ENCODE peak calls at places on chromosome X, in nine cellular contexts. R, H, A, L, U, V, N, Q and M are unnamed samples.

GRCh38 chrX:49270249-49270921 is 792 bp downstream of the PPP1R3F start:
- DNase-seq in Q (no peak), R (no peak), V (no peak), L (no peak), H (no peak), A (no peak), U (no peak), N (no peak), M (no peak)

GRCh38 chrX:9510366-9510765 is 45.5 kb downstream of the TBL1X start:
- DNase-seq in H (no peak), Q (no peak), N (no peak), U (no peak), A (no peak), R (no peak), L (no peak), V (no peak), M (no peak)

GRCh38 chrX:115560978-115561604 is at the start of gene PLS3:
- DNase-seq in Q (peak; percentile 94), A (peak; percentile 60), R (peak; percentile 87), U (peak; percentile 83), V (peak; percentile 78), L (peak; percentile 82), N (peak; percentile 59), H (peak; percentile 83), M (no peak)

GRCh38 chrX:46140272-46140671 is 404.9 kb downstream of the ZNF674 start:
- DNase-seq in A (no peak), V (no peak), U (no peak), N (no peak), R (no peak), Q (no peak), L (no peak), H (no peak), M (no peak)

GRCh38 chrX:134570899-134571298 is 87.4 kb downstream of the PLAC1 start:
- DNase-seq in Q (no peak), A (no peak), V (no peak), L (no peak), R (no peak), H (no peak), U (no peak), N (no peak), M (no peak)

GRCh38 chrX:63812826-63813225 is 27.8 kb upstream of the ARHGEF9 start:
- DNase-seq in U (no peak), H (no peak), N (no peak), Q (no peak), L (no peak), V (no peak), A (no peak), R (no peak), M (no peak)

GRCh38 chrX:13808865-13809264 is 8.0 kb downstream of the GPM6B start:
- DNase-seq in V (no peak), L (no peak), Q (no peak), H (no peak), R (no peak), U (no peak), A (no peak), N (no peak), M (no peak)

GRCh38 chrX:73977542-73978169 is 326.3 kb upstream of the ZCCHC13 start:
- DNase-seq in Q (no peak), U (no peak), R (peak; percentile 62), L (no peak), A (no peak), V (no peak), H (no peak), N (no peak), M (no peak)

GRCh38 chrX:153319295-153319694 is 2.3 kb downstream of the PNMA6F start:
- DNase-seq in R (no peak), A (no peak), H (no peak), V (no peak), N (no peak), U (no peak), L (no peak), Q (no peak), M (no peak)

GRCh38 chrX:19225906-19226305 is 103.6 kb upstream of the ADGRG2 start:
- DNase-seq in U (no peak), H (no peak), A (no peak), N (no peak), L (no peak), R (peak; percentile 88), V (no peak), Q (peak; percentile 23), M (no peak)

DNA sequence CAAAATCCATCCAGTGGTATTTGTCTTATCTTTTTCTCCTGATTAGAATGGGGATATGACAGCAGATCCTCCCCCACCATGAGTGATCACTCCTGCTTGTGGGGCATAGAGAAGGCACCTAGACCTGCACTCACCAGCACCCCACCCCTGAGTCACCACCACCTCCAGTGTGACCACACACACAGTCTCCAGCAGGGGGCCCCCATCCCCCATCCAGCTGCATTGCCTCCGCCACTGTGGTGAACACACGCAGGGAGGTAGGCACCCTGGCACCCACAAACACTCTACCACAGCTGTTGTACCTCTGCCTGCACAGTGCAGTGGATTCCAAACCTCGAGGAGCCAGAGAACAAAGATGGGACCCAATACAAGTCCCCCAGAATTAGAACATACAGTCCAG is 9.0 kb upstream of the MAGEA8 start:
- DNase-seq in V (no peak), N (peak; percentile 62), L (no peak), Q (peak; percentile 10), U (no peak), R (peak; percentile 27), H (no peak), A (no peak), M (peak; percentile 16)
- TF ChIP-seq CTCF in V (no peak), N (no peak), L (no peak), Q (peak; percentile 34), U (no peak), R (peak; percentile 49), H (peak; percentile 21), A (no peak), M (no peak)

DNA sequence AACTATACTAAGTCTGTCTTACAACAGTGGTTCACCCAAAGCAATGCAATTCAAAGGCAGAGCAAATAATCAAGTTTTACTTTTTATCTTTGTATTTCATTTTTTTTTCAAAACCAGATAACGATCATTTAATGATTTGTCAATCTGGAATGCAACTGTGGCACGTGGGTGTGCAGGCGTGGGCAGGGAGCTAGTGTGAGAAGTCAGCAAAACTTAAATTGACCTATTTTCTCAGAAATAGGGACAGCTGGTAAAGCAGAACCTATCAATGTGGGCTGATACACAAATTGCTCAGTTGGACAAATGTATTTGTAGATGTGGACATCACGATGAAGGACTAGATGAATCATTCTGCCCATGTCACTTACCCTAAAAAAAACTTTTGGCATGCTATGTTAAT is 105.6 kb downstream of the CBLL2 start:
- DNase-seq in H (no peak), R (no peak), N (no peak), V (no peak), U (no peak), Q (no peak), A (no peak), L (no peak), M (no peak)
- H3K27ac ChIP-seq in H (no peak overlapping the region), R (no peak overlapping the region), N (no peak overlapping the region), V (no peak overlapping the region), U (no peak overlapping the region), Q (no peak overlapping the region), A (no peak overlapping the region), L (no peak overlapping the region), M (no peak overlapping the region)

GRCh38 chrX:65451663-65452062 is 82.9 kb downstream of the LAS1L start:
- DNase-seq in U (no peak), A (no peak), H (no peak), V (no peak), R (peak; percentile 13), N (no peak), L (no peak), Q (peak; percentile 26), M (no peak)
- TF ChIP-seq CTCF in U (no peak), A (no peak), H (peak; percentile 31), V (peak; percentile 17), R (peak; percentile 49), N (no peak), L (no peak), Q (peak; percentile 25), M (no peak)

GRCh38 chrX:12471061-12471460 is 320.2 kb upstream of the PRPS2 start:
- DNase-seq in H (no peak), N (no peak), R (no peak), L (no peak), U (no peak), V (no peak), Q (no peak), A (no peak), M (no peak)
- H3K27ac ChIP-seq in H (no peak overlapping the region), N (no peak overlapping the region), R (no peak overlapping the region), L (no peak overlapping the region), U (no peak overlapping the region), V (no peak overlapping the region), Q (no peak overlapping the region), A (no peak overlapping the region), M (no peak overlapping the region)

DNA sequence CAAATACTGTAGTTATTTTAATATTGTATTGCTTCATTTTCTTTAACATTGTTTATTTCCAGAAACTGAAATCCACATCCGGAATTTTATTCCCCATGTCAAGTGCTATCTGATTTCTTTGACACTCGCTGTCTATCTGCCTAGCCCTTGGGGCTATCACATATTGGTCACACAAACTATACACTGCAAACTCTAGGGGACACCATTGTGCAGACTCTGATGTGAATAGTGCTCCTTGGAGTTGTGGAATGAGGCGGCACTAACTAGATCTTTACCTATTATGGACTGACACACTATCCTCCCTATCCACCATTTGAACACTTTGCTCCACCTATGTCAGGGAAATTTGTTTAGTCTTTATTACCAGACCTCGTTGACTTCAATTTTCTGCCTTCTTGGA is 534.5 kb downstream of the GLUD2 start:
- DNase-seq in A (no peak), Q (peak; percentile 5), V (no peak), N (no peak), L (no peak), U (no peak), H (no peak), R (peak; percentile 1), M (no peak)
- TF ChIP-seq CTCF in A (no peak), Q (no peak), V (no peak), N (no peak), L (no peak), U (no peak), H (no peak), R (peak; percentile 27), M (no peak)

GRCh38 chrX:102708900-102709299 is 3.3 kb upstream of the GPRASP2 start:
- DNase-seq in N (no peak), A (no peak), U (no peak), H (no peak), Q (no peak), V (no peak), L (no peak), R (no peak), M (no peak)

GRCh38 chrX:102714994-102715393 is 2.7 kb downstream of the GPRASP2 start:
- DNase-seq in R (peak; percentile 28), H (no peak), U (no peak), Q (no peak), L (no peak), V (peak; percentile 28), A (no peak), N (no peak), M (no peak)

GRCh38 chrX:102711872-102712215 is 404 bp upstream of the GPRASP2 start:
- DNase-seq in Q (peak; percentile 3), A (no peak), R (no peak), V (no peak), U (no peak), L (no peak), H (no peak), N (no peak), M (no peak)

GRCh38 chrX:102712967-102713677 is 874 bp downstream of the GPRASP2 start:
- DNase-seq in Q (peak; percentile 35), U (peak; percentile 78), R (peak; percentile 59), A (no peak), L (peak; percentile 52), N (peak; percentile 53), H (peak; percentile 44), V (peak; percentile 54), M (no peak)

GRCh38 chrX:102712216-102712966 is at the start of gene GPRASP2:
- DNase-seq in U (peak; percentile 78), L (peak; percentile 54), H (peak; percentile 59), R (peak; percentile 34), V (peak; percentile 58), A (no peak), Q (peak; percentile 55), N (peak; percentile 51), M (peak; percentile 14)
- H3K27ac ChIP-seq in U (peak within 1 kb of the TSS; percentile 96), L (peak within 1 kb of the TSS; percentile 86), H (peak within 1 kb of the TSS; percentile 77), R (no peak within 1 kb of the TSS), V (peak within 1 kb of the TSS; percentile 93), A (peak within 1 kb of the TSS; percentile 86), Q (peak within 1 kb of the TSS; percentile 39), N (peak within 1 kb of the TSS; percentile 88), M (no peak within 1 kb of the TSS)